ENCODE peak calls at places on chromosomes 16 and 17, in nine cellular contexts. N is heart left ventricle, T is cardiac muscle cell, A is lower lobe of right lung, B is SK-N-MC, O is GM23248, L is osteoblast, Y is H9, H is fibroblast of lung. M is an unnamed sample.
A peak's percentile ranks its signal among the peaks of the same experiment; 100 is the strongest.

GRCh38 chr16:81238296-81239011 is at the start of gene BCO1:
- DNase-seq in T (peak; percentile 57), B (no peak), N (no peak), H (peak; percentile 78), O (peak; percentile 68), L (peak; percentile 67), A (no peak), Y (peak; percentile 39), M (peak; percentile 48)

GRCh38 chr16:75293746-75294145 is 42.3 kb upstream of the BCAR1 start:
- DNase-seq in A (no peak), Y (no peak), L (no peak), T (no peak), B (no peak), O (no peak), N (no peak), H (no peak), M (no peak)

GRCh38 chr17:80177986-80178590 is 8.3 kb downstream of the CARD14 start:
- DNase-seq in H (no peak), A (no peak), T (no peak), N (no peak), B (no peak), O (no peak), Y (no peak), L (peak; percentile 17), M (no peak)

GRCh38 chr16:81846105-81846504 is 67.0 kb downstream of the PLCG2 start:
- DNase-seq in L (no peak), T (no peak), N (no peak), B (no peak), A (no peak), H (no peak), O (no peak), Y (no peak), M (no peak)

GRCh38 chr17:42078396-42079042 is 19.8 kb downstream of the ZNF385C start:
- DNase-seq in Y (no peak), T (no peak), B (no peak), N (no peak), O (no peak), A (no peak), H (no peak), L (peak; percentile 25), M (no peak)

GRCh38 chr16:85901760-85902365 is 2.9 kb downstream of the IRF8 start:
- DNase-seq in A (no peak), H (no peak), L (no peak), T (peak; percentile 36), N (no peak), B (no peak), Y (no peak), O (no peak), M (no peak)

GRCh38 chr17:44079877-44080821 is 9.6 kb downstream of the G6PC3 start:
- DNase-seq in A (peak; percentile 41), T (no peak), L (peak; percentile 51), B (no peak), H (no peak), Y (peak; percentile 30), N (peak; percentile 20), O (no peak), M (no peak)

GRCh38 chr17:77884967-77885641 is 73.4 kb upstream of the TNRC6C start:
- DNase-seq in T (no peak), L (no peak), Y (no peak), A (no peak), N (peak; percentile 27), B (no peak), O (no peak), H (no peak), M (no peak)

GRCh38 chr17:8255499-8255898 is 6.4 kb downstream of the PFAS start:
- DNase-seq in A (no peak), Y (no peak), L (no peak), T (no peak), O (peak; percentile 10), B (no peak), H (no peak), N (no peak), M (no peak)

GRCh38 chr17:39082482-39082881 is 69.0 kb downstream of the PLXDC1 start:
- DNase-seq in H (peak; percentile 54), N (no peak), Y (no peak), A (no peak), B (no peak), L (peak; percentile 85), O (peak; percentile 53), T (peak; percentile 85), M (no peak)

GRCh38 chr17:82962163-82962720 is 117.2 kb upstream of the METRNL start:
- DNase-seq in B (no peak), Y (no peak), O (peak; percentile 74), A (no peak), N (no peak), H (peak; percentile 13), L (peak; percentile 94), T (peak; percentile 9), M (no peak)

GRCh38 chr16:23969468-23970297 is 133.9 kb downstream of the PRKCB start:
- DNase-seq in N (no peak), L (no peak), B (no peak), A (no peak), O (no peak), Y (no peak), H (no peak), T (no peak), M (no peak)

DNA sequence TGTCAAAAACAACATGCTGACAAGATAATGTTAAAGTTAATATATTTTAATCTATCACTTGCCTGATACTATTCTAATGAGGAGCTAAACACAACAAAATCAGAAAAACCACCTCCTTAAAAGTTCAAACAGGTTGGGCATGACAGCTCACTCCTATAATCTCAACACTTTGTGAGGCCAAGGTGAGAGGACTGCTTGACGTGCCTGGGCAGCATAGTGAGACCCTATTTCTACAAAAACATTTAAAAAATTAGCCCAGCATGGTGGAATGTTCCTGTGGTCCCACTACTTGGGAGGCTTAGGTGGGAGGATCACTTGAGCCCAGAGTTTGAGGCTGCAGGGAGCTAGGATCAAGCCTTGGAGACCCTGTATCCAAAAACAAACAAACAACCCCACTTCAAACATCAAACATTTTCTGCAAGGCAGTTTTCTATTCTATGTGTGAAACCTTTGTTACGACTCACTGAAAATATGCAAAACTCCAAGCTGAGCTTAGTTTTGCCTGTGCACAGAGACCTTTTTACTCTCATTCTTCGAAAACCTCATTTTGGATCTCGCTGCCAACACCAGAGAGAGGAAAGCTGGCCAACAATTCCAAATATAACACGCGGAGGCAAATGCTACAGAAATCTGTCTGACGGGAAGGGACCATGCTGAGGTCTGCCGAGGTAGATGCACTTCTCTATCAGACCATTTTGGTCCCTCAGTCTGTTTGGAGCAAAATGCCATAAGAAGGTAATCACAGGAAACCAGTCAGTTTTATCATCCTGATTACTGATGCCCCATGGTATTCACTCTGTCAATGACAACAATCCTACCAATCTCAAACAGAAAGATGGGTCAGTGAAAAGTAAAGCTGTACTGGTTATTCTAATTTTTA is 6.2 kb downstream of the PHF12 start:
- DNase-seq in N (no peak), O (peak; percentile 78), Y (no peak), B (no peak), T (peak; percentile 27), A (no peak), H (peak; percentile 74), L (peak; percentile 60), M (no peak)
- H3K27ac ChIP-seq in N (peak overlapping the region; percentile 73), O (peak overlapping the region; percentile 87), Y (no peak overlapping the region), B (peak overlapping the region; percentile 16), T (no peak overlapping the region), A (peak overlapping the region; percentile 24), H (peak overlapping the region; percentile 49), L (peak overlapping the region; percentile 94), M (peak overlapping the region; percentile 66)

DNA sequence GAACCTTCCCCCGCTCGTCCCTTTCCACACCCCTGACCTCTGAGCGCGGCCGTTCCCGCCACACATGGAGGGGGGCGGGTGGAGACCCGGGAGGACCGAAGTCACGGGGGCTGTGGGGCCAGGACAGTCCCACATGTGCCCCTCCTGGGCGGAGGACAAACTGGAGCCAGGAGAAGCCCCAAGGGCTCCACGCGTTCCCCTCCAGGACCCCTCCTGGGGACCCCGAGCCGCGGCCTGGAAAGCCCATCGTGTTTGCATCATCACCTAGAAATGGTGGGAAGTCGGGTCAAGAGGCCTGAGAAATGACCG is 607 bp upstream of the ABR start:
- DNase-seq in T (no peak), N (no peak), O (no peak), B (no peak), Y (no peak), L (no peak), A (no peak), H (no peak), M (no peak)
- H3K27ac ChIP-seq in T (no peak overlapping the region), N (peak overlapping the region; percentile 50), O (no peak overlapping the region), B (no peak overlapping the region), Y (no peak overlapping the region), L (no peak overlapping the region), A (peak overlapping the region; percentile 46), H (no peak overlapping the region), M (no peak overlapping the region)

GRCh38 chr16:88763502-88764053 is 21.4 kb downstream of the PIEZO1 start:
- DNase-seq in O (no peak), B (no peak), H (no peak), T (no peak), A (peak; percentile 72), L (peak; percentile 87), Y (peak; percentile 89), N (no peak), M (no peak)
- H3K27ac ChIP-seq in O (no peak overlapping the region), B (no peak overlapping the region), H (no peak overlapping the region), T (peak overlapping the region; percentile 85), A (peak overlapping the region; percentile 53), L (no peak overlapping the region), Y (no peak overlapping the region), N (no peak overlapping the region), M (no peak overlapping the region)

DNA sequence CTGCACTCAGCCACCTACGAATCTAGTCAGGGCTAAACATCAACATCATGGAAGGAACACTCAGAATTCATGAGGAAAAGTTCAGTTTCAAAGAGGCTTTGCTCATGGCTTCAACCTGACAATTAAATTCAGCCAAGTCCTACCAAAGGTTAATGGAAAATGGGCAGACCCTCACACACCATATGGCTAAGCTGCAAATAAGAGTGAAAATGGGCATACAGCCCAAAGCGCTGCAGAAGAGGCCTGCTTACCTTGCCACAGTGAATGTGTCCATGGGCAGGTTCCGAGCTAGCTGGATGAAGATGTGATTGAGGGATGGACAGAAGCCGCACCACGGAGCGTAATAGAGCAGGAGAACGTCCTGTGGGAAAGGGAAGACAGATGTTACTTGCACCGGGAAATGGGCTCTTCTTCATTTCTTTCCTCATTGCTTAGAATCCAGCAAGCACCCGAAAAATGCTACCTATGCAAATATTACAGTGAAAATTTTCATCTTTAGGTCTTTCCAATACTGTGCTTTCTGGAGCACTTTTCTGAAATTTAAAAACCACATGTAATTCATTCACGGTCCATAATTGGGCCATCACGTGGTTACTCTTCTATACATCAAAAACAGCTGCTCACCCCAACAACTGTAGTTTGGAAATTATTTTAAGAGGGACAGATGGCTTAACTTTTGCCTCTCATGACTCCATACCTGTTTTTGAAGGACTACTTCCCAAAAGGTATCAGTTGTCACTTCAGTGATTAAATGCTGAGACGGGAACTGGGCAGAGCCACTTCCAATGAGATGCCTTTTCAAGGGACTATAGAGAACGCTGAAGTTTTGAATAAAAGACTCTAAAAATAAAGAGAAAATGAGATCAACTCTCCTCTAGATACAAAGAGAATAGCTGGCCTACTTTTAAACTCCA is 19.6 kb downstream of the SNN start:
- DNase-seq in Y (no peak), H (no peak), A (no peak), T (no peak), L (no peak), O (no peak), N (no peak), B (no peak), M (no peak)
- H3K27ac ChIP-seq in Y (no peak overlapping the region), H (no peak overlapping the region), A (no peak overlapping the region), T (no peak overlapping the region), L (no peak overlapping the region), O (no peak overlapping the region), N (no peak overlapping the region), B (no peak overlapping the region), M (no peak overlapping the region)

GRCh38 chr17:13283606-13284005 is 265.8 kb upstream of the ELAC2 start:
- DNase-seq in A (no peak), H (no peak), B (no peak), Y (peak; percentile 40), L (no peak), N (no peak), T (no peak), O (no peak), M (no peak)
- H3K27ac ChIP-seq in A (no peak overlapping the region), H (no peak overlapping the region), B (no peak overlapping the region), Y (no peak overlapping the region), L (no peak overlapping the region), N (no peak overlapping the region), T (no peak overlapping the region), O (no peak overlapping the region), M (no peak overlapping the region)

M was measured in epithelial cell of prostate.